ENCODE peak calls at places on chromosomes 4 and X, in five cellular contexts. V, N, H, B and J are unnamed samples.
A peak's percentile ranks its signal among the peaks of the same experiment; 100 is the strongest.

GRCh38 chr4:86530183-86530582 is 63.9 kb upstream of the PTPN13 start:
- ATAC-seq in V (no peak), N (no peak), H (no peak), B (no peak), J (no peak)

GRCh38 chr4:7434766-7435150 is at the start of gene PSAPL1:
- ATAC-seq in V (peak; percentile 69), N (peak; percentile 57), H (peak; percentile 95), B (peak; percentile 73), J (peak; percentile 37)

GRCh38 chrX:131816551-131817136 is 206.5 kb upstream of the STK26 start:
- ATAC-seq in V (no peak), N (peak; percentile 43), H (no peak), B (peak; percentile 83), J (peak; percentile 90)

GRCh38 chr4:83110970-83111369 is 3.6 kb downstream of the PLAC8 start:
- ATAC-seq in V (no peak), N (no peak), H (no peak), B (no peak), J (no peak)

GRCh38 chr4:47011189-47011518 is 17.8 kb upstream of the GABRA4 start:
- ATAC-seq in V (no peak), N (no peak), H (no peak), B (no peak), J (no peak)

GRCh38 chrX:100674705-100675104 is 30.7 kb downstream of the SRPX2 start:
- ATAC-seq in V (no peak), N (peak; percentile 9), H (no peak), B (peak; percentile 31), J (no peak)

GRCh38 chr4:93791570-93792195 is 36.9 kb upstream of the ATOH1 start:
- ATAC-seq in V (peak; percentile 95), N (peak; percentile 74), H (peak; percentile 86), B (peak; percentile 74), J (peak; percentile 46)

GRCh38 chrX:107565916-107566602 is 62.3 kb upstream of the PRPS1 start:
- ATAC-seq in V (peak; percentile 76), N (no peak), H (peak; percentile 86), B (no peak), J (no peak)

GRCh38 chr4:74531952-74532794 is 87.2 kb downstream of the AREG start:
- ATAC-seq in V (peak; percentile 93), N (peak; percentile 72), H (peak; percentile 86), B (peak; percentile 54), J (no peak)

GRCh38 chrX:17560385-17560784 is 176.9 kb upstream of the SCML1 start:
- ATAC-seq in V (no peak), N (no peak), H (peak; percentile 61), B (no peak), J (no peak)

GRCh38 chr4:101649790-101650450 is 140.6 kb upstream of the BANK1 start:
- ATAC-seq in V (no peak), N (no peak), H (no peak), B (peak; percentile 24), J (no peak)

GRCh38 chrX:107447642-107448041 is 1.8 kb upstream of the FRMPD3 start:
- ATAC-seq in V (no peak), N (no peak), H (no peak), B (no peak), J (no peak)

GRCh38 chrX:53481816-53482485 is 47.8 kb upstream of the HSD17B10 start:
- ATAC-seq in V (peak; percentile 64), N (no peak), H (peak; percentile 81), B (peak; percentile 53), J (peak; percentile 31)

GRCh38 chr4:23368081-23368697 is 521.7 kb downstream of the PPARGC1A start:
- ATAC-seq in V (peak; percentile 79), N (peak; percentile 58), H (no peak), B (peak; percentile 38), J (no peak)

GRCh38 chr4:2689825-2690700 is 66.1 kb downstream of the TNIP2 start:
- ATAC-seq in V (no peak), N (no peak), H (no peak), B (peak; percentile 18), J (no peak)

GRCh38 chrX:78029663-78030062 is 60.2 kb upstream of the PGAM4 start:
- ATAC-seq in V (peak; percentile 61), N (peak; percentile 31), H (peak; percentile 72), B (no peak), J (no peak)

GRCh38 chrX:49106930-49107329 is 16.6 kb downstream of the GPKOW start:
- ATAC-seq in V (peak; percentile 97), N (peak; percentile 71), H (peak; percentile 91), B (peak; percentile 66), J (peak; percentile 51)

GRCh38 chrX:112738347-112739033 is 58.8 kb upstream of the LHFPL1 start:
- ATAC-seq in V (no peak), N (no peak), H (no peak), B (no peak), J (no peak)

GRCh38 chr4:146243141-146243882 is 29.0 kb downstream of the REELD1 start:
- ATAC-seq in V (peak; percentile 84), N (peak; percentile 3), H (no peak), B (no peak), J (no peak)

GRCh38 chr4:121817701-121818100 is 6.0 kb downstream of the CCNA2 start:
- ATAC-seq in V (peak; percentile 4), N (no peak), H (no peak), B (no peak), J (no peak)
- TF ChIP-seq POLR2A in V (peak; percentile 51), N (no peak), H (no peak), B (no peak), J (no peak)

GRCh38 chrX:133985164-133986007 is at the start of gene GPC3:
- ATAC-seq in V (peak; percentile 99), N (peak; percentile 88), H (peak; percentile 99), B (peak; percentile 85), J (peak; percentile 72)
- H3K4me3 ChIP-seq in V (no peak within 1 kb of the TSS), N (peak within 1 kb of the TSS; percentile 38), H (peak within 1 kb of the TSS; percentile 16), B (no peak within 1 kb of the TSS), J (no peak within 1 kb of the TSS)

GRCh38 chr4:128866691-128867090 is 57.2 kb downstream of the JADE1 start:
- ATAC-seq in V (no peak), N (no peak), H (no peak), B (no peak), J (no peak)

GRCh38 chr4:128866281-128866680 is 56.8 kb downstream of the JADE1 start:
- ATAC-seq in V (no peak), N (no peak), H (no peak), B (no peak), J (no peak)

GRCh38 chr4:128868758-128869157 is 59.3 kb downstream of the JADE1 start:
- ATAC-seq in V (no peak), N (no peak), H (no peak), B (no peak), J (no peak)

GRCh38 chr4:128871948-128872347 is 62.4 kb downstream of the JADE1 start:
- ATAC-seq in V (no peak), N (no peak), H (no peak), B (no peak), J (no peak)

GRCh38 chr4:128869801-128870509 is 60.5 kb downstream of the JADE1 start:
- ATAC-seq in V (no peak), N (no peak), H (no peak), B (no peak), J (no peak)
- H3K36me3 ChIP-seq in V (peaks cover 90% of the 10 kb centered on the region), N (peaks cover 31% of the 10 kb centered on the region), H (peaks cover 7% of the 10 kb centered on the region), B (peaks cover 85% of the 10 kb centered on the region), J (peaks cover 94% of the 10 kb centered on the region)

DNA sequence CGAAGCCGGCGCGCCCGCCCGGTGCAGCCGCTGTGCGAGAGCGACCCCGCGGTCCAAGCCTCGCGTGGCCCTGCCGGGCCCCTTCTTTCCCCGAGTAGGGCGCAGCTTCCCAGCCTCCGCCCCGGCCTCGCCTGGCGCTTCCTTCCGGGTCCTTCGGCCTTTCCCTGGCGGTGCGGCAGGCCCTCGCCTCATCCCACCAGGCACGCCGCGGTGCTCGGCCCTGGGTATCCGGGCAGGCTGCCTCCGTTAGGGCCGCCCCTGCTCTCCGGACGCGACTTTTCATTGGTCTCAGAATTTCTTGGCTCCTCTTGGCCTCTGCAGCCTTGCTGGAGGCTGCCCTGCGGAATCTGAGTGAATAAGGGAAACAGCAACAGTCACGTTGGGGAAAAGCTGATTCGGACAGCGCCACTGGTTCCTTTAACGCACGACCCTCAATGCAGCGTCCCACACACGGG is 429 bp downstream of the UVSSA start:
- ATAC-seq in V (peak; percentile 51), N (peak; percentile 42), H (peak; percentile 43), B (peak; percentile 67), J (peak; percentile 73)
- TF ChIP-seq POLR2A in V (peak; percentile 62), N (peak; percentile 72), H (no peak), B (no peak), J (peak; percentile 31)

GRCh38 chrX:56947695-56948094 is 47.6 kb downstream of the SPIN3 start:
- ATAC-seq in V (no peak), N (no peak), H (peak; percentile 34), B (no peak), J (no peak)

GRCh38 chrX:56943264-56943663 is 52.1 kb downstream of the SPIN3 start:
- ATAC-seq in V (no peak), N (peak; percentile 57), H (no peak), B (no peak), J (no peak)
- H3K4me3 ChIP-seq in V (no peak overlapping the region), N (no peak overlapping the region), H (no peak overlapping the region), B (no peak overlapping the region), J (no peak overlapping the region)

GRCh38 chr4:178165251-178165650 is 723.0 kb upstream of the AGA start:
- ATAC-seq in V (no peak), N (no peak), H (no peak), B (no peak), J (no peak)

GRCh38 chr4:178165909-178166308 is 723.7 kb upstream of the AGA start:
- ATAC-seq in V (no peak), N (no peak), H (no peak), B (no peak), J (no peak)
- H3K36me3 ChIP-seq in V (no peaks in the 10 kb centered on the region), N (no peaks in the 10 kb centered on the region), H (no peaks in the 10 kb centered on the region), B (no peaks in the 10 kb centered on the region), J (no peaks in the 10 kb centered on the region)